ENCODE peak calls at places on chromosomes 4 and X, in seven cellular contexts. S, E, C, A, W, B and L are unnamed samples.

GRCh38 chr4:135368826-135369225 is 1167.2 kb upstream of the PABPC4L start:
- DNase-seq in S (no peak), E (no peak), C (no peak), A (peak; percentile 25), W (no peak), B (peak; percentile 11), L (no peak)

GRCh38 chr4:18859468-18859867 is 837.9 kb upstream of the LCORL start:
- DNase-seq in S (no peak), E (no peak), C (no peak), A (no peak), W (no peak), B (no peak), L (no peak)

GRCh38 chr4:51932261-51932660 is 87.9 kb downstream of the LRRC66 start:
- DNase-seq in S (no peak), E (no peak), C (no peak), A (peak; percentile 99), W (no peak), B (peak; percentile 35), L (no peak)

GRCh38 chrX:137574102-137574783 is 8.3 kb downstream of the ZIC3 start:
- DNase-seq in S (no peak), E (no peak), C (no peak), A (no peak), W (no peak), B (no peak), L (no peak)

GRCh38 chrX:134382821-134383220 is 77.1 kb upstream of the HPRT1 start:
- DNase-seq in S (no peak), E (no peak), C (no peak), A (no peak), W (no peak), B (no peak), L (no peak)

GRCh38 chrX:47590984-47591383 is 8.7 kb downstream of the TIMP1 start:
- DNase-seq in S (no peak), E (no peak), C (no peak), A (no peak), W (no peak), B (no peak), L (no peak)

GRCh38 chrX:125198546-125198945 is 121.1 kb upstream of the TEX13C start:
- DNase-seq in S (no peak), E (no peak), C (no peak), A (no peak), W (no peak), B (no peak), L (no peak)

GRCh38 chrX:17082831-17083230 is 136.4 kb downstream of the REPS2 start:
- DNase-seq in S (no peak), E (no peak), C (no peak), A (no peak), W (no peak), B (no peak), L (peak; percentile 31)

GRCh38 chr4:185018834-185019450 is 652 bp downstream of the HELT start:
- DNase-seq in S (no peak), E (no peak), C (no peak), A (no peak), W (no peak), B (no peak), L (no peak)

GRCh38 chrX:70129811-70130210 is 3.4 kb upstream of the IGBP1 start:
- DNase-seq in S (no peak), E (peak; percentile 31), C (no peak), A (no peak), W (no peak), B (peak; percentile 31), L (no peak)

GRCh38 chr4:163165217-163166017 is 1.3 kb downstream of the NAF1 start:
- DNase-seq in S (no peak), E (no peak), C (no peak), A (no peak), W (no peak), B (peak; percentile 10), L (no peak)

GRCh38 chrX:108437789-108438623 is at the start of gene COL4A6:
- DNase-seq in S (peak; percentile 25), E (no peak), C (peak; percentile 69), A (no peak), W (no peak), B (no peak), L (no peak)

GRCh38 chr4:6771229-6771671 is 11.3 kb upstream of the KIAA0232 start:
- DNase-seq in S (no peak), E (peak; percentile 49), C (no peak), A (peak; percentile 26), W (no peak), B (no peak), L (no peak)

GRCh38 chrX:129739591-129739990 is 812 bp downstream of the XPNPEP2 start:
- DNase-seq in S (peak; percentile 48), E (no peak), C (no peak), A (no peak), W (no peak), B (no peak), L (no peak)

GRCh38 chrX:10190367-10190766 is 33.6 kb downstream of the CLCN4 start:
- DNase-seq in S (peak; percentile 60), E (peak; percentile 64), C (peak; percentile 80), A (peak; percentile 64), W (peak; percentile 30), B (peak; percentile 85), L (peak; percentile 43)

GRCh38 chrX:68684919-68685304 is 37.4 kb downstream of the STARD8 start:
- DNase-seq in S (no peak), E (no peak), C (no peak), A (no peak), W (no peak), B (no peak), L (no peak)